ENCODE peak calls at places on chromosomes 1 and 21, in ten cellular contexts. C, E, S, F, N, I, V, T, M and O are unnamed samples.

GRCh38 chr1:226017070-226017469 is 17.9 kb upstream of the SDE2 start:
- DNase-seq in C (no peak), V (no peak), S (no peak), I (no peak), F (no peak), M (no peak), E (no peak), N (no peak), T (no peak), O (no peak)

GRCh38 chr1:177170756-177171535 is at the start of gene BRINP2:
- DNase-seq in S (no peak), M (peak), V (no peak), N (peak), C (no peak), E (peak), T (peak), I (no peak), F (peak), O (no peak)

GRCh38 chr1:230819976-230820375 is 48.3 kb downstream of the C1orf198 start:
- DNase-seq in N (no peak), M (no peak), S (no peak), V (no peak), C (no peak), E (no peak), T (no peak), F (no peak), I (no peak), O (no peak)

GRCh38 chr1:61246001-61246400 is 163.6 kb downstream of the NFIA start:
- DNase-seq in M (no peak), T (no peak), C (no peak), S (no peak), V (no peak), E (no peak), I (no peak), F (no peak), N (no peak), O (no peak)

GRCh38 chr1:230976825-230977747 is 1.6 kb downstream of the TTC13 start:
- DNase-seq in N (no peak), S (no peak), I (no peak), F (no peak), M (no peak), C (peak), T (no peak), V (peak), E (no peak), O (no peak)

GRCh38 chr1:42214447-42214871 is 49.9 kb upstream of the GUCA2A start:
- DNase-seq in S (no peak), N (no peak), V (no peak), F (peak), T (no peak), E (peak), C (no peak), M (no peak), I (no peak), O (peak)

GRCh38 chr1:147771216-147772125 is 11.1 kb upstream of the GJA5 start:
- DNase-seq in F (peak), I (no peak), C (no peak), V (no peak), E (no peak), N (peak), S (no peak), T (no peak), M (no peak), O (no peak)

GRCh38 chr1:110308247-110308646 is 30.9 kb upstream of the RBM15 start:
- DNase-seq in F (peak), M (no peak), C (no peak), E (peak), V (no peak), I (no peak), T (no peak), S (no peak), N (no peak), O (no peak)

GRCh38 chr1:182700351-182700709 is 15.9 kb upstream of the RGS8 start:
- DNase-seq in C (no peak), S (no peak), E (no peak), T (no peak), F (peak), V (no peak), N (no peak), M (no peak), I (no peak), O (no peak)

GRCh38 chr1:185974367-185974766 is 240.2 kb downstream of the HMCN1 start:
- DNase-seq in M (no peak), E (no peak), T (no peak), I (no peak), V (no peak), S (no peak), F (no peak), N (no peak), C (no peak), O (no peak)

GRCh38 chr1:155962599-155963211 is 15.6 kb downstream of the ARHGEF2 start:
- DNase-seq in C (no peak), I (no peak), E (peak), V (no peak), N (no peak), S (no peak), F (peak), M (no peak), T (no peak), O (no peak)

GRCh38 chr1:27391511-27392095 is 819 bp upstream of the GPR3 start:
- DNase-seq in M (peak), N (peak), E (peak), V (no peak), S (no peak), F (peak), T (no peak), I (no peak), C (no peak), O (peak)

GRCh38 chr1:37794372-37795339 is 1.0 kb downstream of the MANEAL start:
- DNase-seq in I (no peak), C (no peak), M (peak), S (no peak), T (no peak), F (no peak), V (no peak), E (no peak), N (no peak), O (peak)

GRCh38 chr1:37052120-37052519 is 17.8 kb upstream of the GRIK3 start:
- DNase-seq in S (no peak), M (no peak), T (no peak), I (no peak), V (no peak), N (no peak), F (peak), E (no peak), C (no peak), O (no peak)

GRCh38 chr1:100213141-100213540 is 35.1 kb upstream of the LRRC39 start:
- DNase-seq in M (no peak), E (no peak), N (no peak), T (no peak), S (no peak), I (no peak), F (no peak), V (no peak), C (no peak), O (no peak)

GRCh38 chr1:46248122-46248920 is 758 bp downstream of the RAD54L start:
- DNase-seq in E (no peak), S (no peak), T (no peak), I (no peak), N (peak), F (peak), C (no peak), V (peak), M (no peak), O (peak)

GRCh38 chr1:19976317-19977003 is 3.0 kb downstream of the PLA2G2A start:
- DNase-seq in V (no peak), E (no peak), N (no peak), F (no peak), S (no peak), M (no peak), I (no peak), C (no peak), T (no peak), O (no peak)

GRCh38 chr21:25929859-25930520 is 195.2 kb downstream of the GABPA start:
- DNase-seq in S (no peak), N (peak), M (no peak), F (no peak), I (no peak), E (peak), V (no peak), C (no peak), T (no peak), O (no peak)

GRCh38 chr1:21855257-21856096 is 43.4 kb downstream of the LDLRAD2 start:
- DNase-seq in T (no peak), N (no peak), M (no peak), C (no peak), I (no peak), S (no peak), E (no peak), V (no peak), F (no peak), O (no peak)

GRCh38 chr21:46392921-46393320 is 65.8 kb upstream of the DIP2A start:
- DNase-seq in I (no peak), T (no peak), S (no peak), M (peak), C (no peak), N (peak), F (no peak), V (no peak), E (peak), O (no peak)

GRCh38 chr1:59574085-59574484 is 240.7 kb upstream of the HOOK1 start:
- DNase-seq in V (no peak), F (no peak), S (no peak), N (no peak), T (no peak), I (no peak), C (no peak), E (peak), M (no peak), O (no peak)

GRCh38 chr1:209155556-209155955 is 428.0 kb upstream of the CAMK1G start:
- DNase-seq in F (peak), T (no peak), M (no peak), E (no peak), V (no peak), I (no peak), C (no peak), S (no peak), N (no peak), O (no peak)

GRCh38 chr1:12518956-12519707 is 98.9 kb downstream of the DHRS3 start:
- DNase-seq in N (peak), M (peak), V (no peak), T (no peak), I (no peak), E (peak), F (no peak), S (peak), C (no peak), O (peak)

GRCh38 chr1:44389437-44389836 is 15.6 kb upstream of the RNF220 start:
- DNase-seq in V (no peak), E (no peak), C (no peak), I (no peak), T (no peak), S (no peak), N (no peak), M (no peak), F (no peak), O (no peak)

GRCh38 chr1:223713546-223714420 is 1.4 kb downstream of the CAPN2 start:
- DNase-seq in I (no peak), V (peak), N (no peak), C (no peak), S (no peak), T (no peak), F (peak), M (no peak), E (no peak), O (peak)